ENCODE peak calls at places on chromosomes 6 and 20, in eight cellular contexts. One of them, this sample, is unnamed.

GRCh38 chr6:28005124-28005662 is 48.2 kb downstream of the OR2B6 start:
- DNase-seq in activated T-helper 2 cell treated with anti-CD3 and anti-CD28 coated beads, Interferon-gamma antibody, Interleukin-2, Interleukin-4, amounts not matched to agents 10 μg/mL and 5 μg/mL and 100 μg/mL, durations not matched to agents 14 hours and 24 hours and 36 hours: no peak
- DNase-seq in COR-L47: no peak
- DNase-seq in HFFc6: no peak
- DNase-seq in left ventricle myocardium inferior: no peak
- DNase-seq in mammary epithelial cell: no peak
- DNase-seq in iris pigment epithelial cell: no peak
- DNase-seq in ELF-1: no peak
- DNase-seq in this sample: no peak

GRCh38 chr6:21808551-21809181 is 215.1 kb downstream of the SOX4 start:
- DNase-seq in activated T-helper 2 cell treated with anti-CD3 and anti-CD28 coated beads, Interferon-gamma antibody, Interleukin-2, Interleukin-4, amounts not matched to agents 10 μg/mL and 5 μg/mL and 100 μg/mL, durations not matched to agents 14 hours and 24 hours and 36 hours: no peak
- DNase-seq in COR-L47: no peak
- DNase-seq in HFFc6: no peak
- DNase-seq in left ventricle myocardium inferior: no peak
- DNase-seq in mammary epithelial cell: peak
- DNase-seq in iris pigment epithelial cell: peak
- DNase-seq in ELF-1: no peak
- DNase-seq in this sample: no peak

GRCh38 chr6:41371992-41372525 is 36.7 kb downstream of the NCR2 start:
- DNase-seq in activated T-helper 2 cell treated with anti-CD3 and anti-CD28 coated beads, Interferon-gamma antibody, Interleukin-2, Interleukin-4, amounts not matched to agents 10 μg/mL and 5 μg/mL and 100 μg/mL, durations not matched to agents 14 hours and 24 hours and 36 hours: no peak
- DNase-seq in COR-L47: no peak
- DNase-seq in HFFc6: no peak
- DNase-seq in left ventricle myocardium inferior: no peak
- DNase-seq in mammary epithelial cell: no peak
- DNase-seq in iris pigment epithelial cell: peak
- DNase-seq in ELF-1: peak
- DNase-seq in this sample: peak

GRCh38 chr6:141610741-141611140 is 522.0 kb upstream of the GJE1 start:
- DNase-seq in activated T-helper 2 cell treated with anti-CD3 and anti-CD28 coated beads, Interferon-gamma antibody, Interleukin-2, Interleukin-4, amounts not matched to agents 10 μg/mL and 5 μg/mL and 100 μg/mL, durations not matched to agents 14 hours and 24 hours and 36 hours: no peak
- DNase-seq in COR-L47: no peak
- DNase-seq in HFFc6: no peak
- DNase-seq in left ventricle myocardium inferior: no peak
- DNase-seq in mammary epithelial cell: peak
- DNase-seq in iris pigment epithelial cell: peak
- DNase-seq in ELF-1: peak
- DNase-seq in this sample: peak

GRCh38 chr6:54768542-54768941 is 78.0 kb upstream of the FAM83B start:
- DNase-seq in activated T-helper 2 cell treated with anti-CD3 and anti-CD28 coated beads, Interferon-gamma antibody, Interleukin-2, Interleukin-4, amounts not matched to agents 10 μg/mL and 5 μg/mL and 100 μg/mL, durations not matched to agents 14 hours and 24 hours and 36 hours: no peak
- DNase-seq in COR-L47: no peak
- DNase-seq in HFFc6: no peak
- DNase-seq in left ventricle myocardium inferior: no peak
- DNase-seq in mammary epithelial cell: no peak
- DNase-seq in iris pigment epithelial cell: no peak
- DNase-seq in ELF-1: no peak
- DNase-seq in this sample: no peak

GRCh38 chr6:160041608-160042007 is 72.7 kb downstream of the IGF2R start:
- DNase-seq in activated T-helper 2 cell treated with anti-CD3 and anti-CD28 coated beads, Interferon-gamma antibody, Interleukin-2, Interleukin-4, amounts not matched to agents 10 μg/mL and 5 μg/mL and 100 μg/mL, durations not matched to agents 14 hours and 24 hours and 36 hours: no peak
- DNase-seq in COR-L47: no peak
- DNase-seq in HFFc6: peak
- DNase-seq in left ventricle myocardium inferior: peak
- DNase-seq in mammary epithelial cell: peak
- DNase-seq in iris pigment epithelial cell: peak
- DNase-seq in ELF-1: no peak
- DNase-seq in this sample: peak

GRCh38 chr6:113047932-113048331 is 700.8 kb downstream of the RFPL4B start:
- DNase-seq in activated T-helper 2 cell treated with anti-CD3 and anti-CD28 coated beads, Interferon-gamma antibody, Interleukin-2, Interleukin-4, amounts not matched to agents 10 μg/mL and 5 μg/mL and 100 μg/mL, durations not matched to agents 14 hours and 24 hours and 36 hours: no peak
- DNase-seq in COR-L47: no peak
- DNase-seq in HFFc6: peak
- DNase-seq in left ventricle myocardium inferior: no peak
- DNase-seq in mammary epithelial cell: no peak
- DNase-seq in iris pigment epithelial cell: peak
- DNase-seq in ELF-1: no peak
- DNase-seq in this sample: peak

GRCh38 chr6:35043381-35043780 is 97.8 kb downstream of the TCP11 start:
- DNase-seq in activated T-helper 2 cell treated with anti-CD3 and anti-CD28 coated beads, Interferon-gamma antibody, Interleukin-2, Interleukin-4, amounts not matched to agents 10 μg/mL and 5 μg/mL and 100 μg/mL, durations not matched to agents 14 hours and 24 hours and 36 hours: no peak
- DNase-seq in COR-L47: no peak
- DNase-seq in HFFc6: no peak
- DNase-seq in left ventricle myocardium inferior: no peak
- DNase-seq in mammary epithelial cell: no peak
- DNase-seq in iris pigment epithelial cell: no peak
- DNase-seq in ELF-1: no peak
- DNase-seq in this sample: no peak

GRCh38 chr6:33985947-33986346 is 159.9 kb downstream of the GRM4 start:
- DNase-seq in activated T-helper 2 cell treated with anti-CD3 and anti-CD28 coated beads, Interferon-gamma antibody, Interleukin-2, Interleukin-4, amounts not matched to agents 10 μg/mL and 5 μg/mL and 100 μg/mL, durations not matched to agents 14 hours and 24 hours and 36 hours: no peak
- DNase-seq in COR-L47: no peak
- DNase-seq in HFFc6: no peak
- DNase-seq in left ventricle myocardium inferior: no peak
- DNase-seq in mammary epithelial cell: no peak
- DNase-seq in iris pigment epithelial cell: no peak
- DNase-seq in ELF-1: no peak
- DNase-seq in this sample: no peak

GRCh38 chr6:95231416-95231815 is 345.9 kb upstream of the MANEA start:
- DNase-seq in activated T-helper 2 cell treated with anti-CD3 and anti-CD28 coated beads, Interferon-gamma antibody, Interleukin-2, Interleukin-4, amounts not matched to agents 10 μg/mL and 5 μg/mL and 100 μg/mL, durations not matched to agents 14 hours and 24 hours and 36 hours: no peak
- DNase-seq in COR-L47: no peak
- DNase-seq in HFFc6: no peak
- DNase-seq in left ventricle myocardium inferior: no peak
- DNase-seq in mammary epithelial cell: no peak
- DNase-seq in iris pigment epithelial cell: peak
- DNase-seq in ELF-1: no peak
- DNase-seq in this sample: no peak

GRCh38 chr20:35318502-35319157 is 26.4 kb upstream of the FAM83C start:
- DNase-seq in activated T-helper 2 cell treated with anti-CD3 and anti-CD28 coated beads, Interferon-gamma antibody, Interleukin-2, Interleukin-4, amounts not matched to agents 10 μg/mL and 5 μg/mL and 100 μg/mL, durations not matched to agents 14 hours and 24 hours and 36 hours: no peak
- DNase-seq in COR-L47: no peak
- DNase-seq in HFFc6: peak
- DNase-seq in left ventricle myocardium inferior: no peak
- DNase-seq in mammary epithelial cell: peak
- DNase-seq in iris pigment epithelial cell: peak
- DNase-seq in ELF-1: peak
- DNase-seq in this sample: peak

GRCh38 chr6:53862517-53863457 is 68.0 kb downstream of the LRRC1 start:
- DNase-seq in activated T-helper 2 cell treated with anti-CD3 and anti-CD28 coated beads, Interferon-gamma antibody, Interleukin-2, Interleukin-4, amounts not matched to agents 10 μg/mL and 5 μg/mL and 100 μg/mL, durations not matched to agents 14 hours and 24 hours and 36 hours: no peak
- DNase-seq in COR-L47: no peak
- DNase-seq in HFFc6: peak
- DNase-seq in left ventricle myocardium inferior: no peak
- DNase-seq in mammary epithelial cell: peak
- DNase-seq in iris pigment epithelial cell: peak
- DNase-seq in ELF-1: no peak
- DNase-seq in this sample: peak

GRCh38 chr6:139296927-139297326 is 5.1 kb upstream of the TXLNB start:
- DNase-seq in activated T-helper 2 cell treated with anti-CD3 and anti-CD28 coated beads, Interferon-gamma antibody, Interleukin-2, Interleukin-4, amounts not matched to agents 10 μg/mL and 5 μg/mL and 100 μg/mL, durations not matched to agents 14 hours and 24 hours and 36 hours: no peak
- DNase-seq in COR-L47: no peak
- DNase-seq in HFFc6: peak
- DNase-seq in left ventricle myocardium inferior: no peak
- DNase-seq in mammary epithelial cell: peak
- DNase-seq in iris pigment epithelial cell: peak
- DNase-seq in ELF-1: no peak
- DNase-seq in this sample: peak

GRCh38 chr6:46746691-46747090 is at the start of gene ANKRD66:
- DNase-seq in activated T-helper 2 cell treated with anti-CD3 and anti-CD28 coated beads, Interferon-gamma antibody, Interleukin-2, Interleukin-4, amounts not matched to agents 10 μg/mL and 5 μg/mL and 100 μg/mL, durations not matched to agents 14 hours and 24 hours and 36 hours: no peak
- DNase-seq in COR-L47: no peak
- DNase-seq in HFFc6: no peak
- DNase-seq in left ventricle myocardium inferior: no peak
- DNase-seq in mammary epithelial cell: peak
- DNase-seq in iris pigment epithelial cell: no peak
- DNase-seq in ELF-1: no peak
- DNase-seq in this sample: no peak

GRCh38 chr6:11575408-11576033 is 38.0 kb downstream of the TMEM170B start:
- DNase-seq in activated T-helper 2 cell treated with anti-CD3 and anti-CD28 coated beads, Interferon-gamma antibody, Interleukin-2, Interleukin-4, amounts not matched to agents 10 μg/mL and 5 μg/mL and 100 μg/mL, durations not matched to agents 14 hours and 24 hours and 36 hours: peak
- DNase-seq in COR-L47: peak
- DNase-seq in HFFc6: peak
- DNase-seq in left ventricle myocardium inferior: no peak
- DNase-seq in mammary epithelial cell: peak
- DNase-seq in iris pigment epithelial cell: peak
- DNase-seq in ELF-1: peak
- DNase-seq in this sample: peak

GRCh38 chr6:26221186-26221585 is 134.0 kb downstream of the HFE start:
- DNase-seq in activated T-helper 2 cell treated with anti-CD3 and anti-CD28 coated beads, Interferon-gamma antibody, Interleukin-2, Interleukin-4, amounts not matched to agents 10 μg/mL and 5 μg/mL and 100 μg/mL, durations not matched to agents 14 hours and 24 hours and 36 hours: no peak
- DNase-seq in COR-L47: no peak
- DNase-seq in HFFc6: no peak
- DNase-seq in left ventricle myocardium inferior: no peak
- DNase-seq in mammary epithelial cell: no peak
- DNase-seq in iris pigment epithelial cell: no peak
- DNase-seq in ELF-1: no peak
- DNase-seq in this sample: no peak

GRCh38 chr6:166423051-166423745 is 40.5 kb upstream of the MPC1 start:
- DNase-seq in activated T-helper 2 cell treated with anti-CD3 and anti-CD28 coated beads, Interferon-gamma antibody, Interleukin-2, Interleukin-4, amounts not matched to agents 10 μg/mL and 5 μg/mL and 100 μg/mL, durations not matched to agents 14 hours and 24 hours and 36 hours: no peak
- DNase-seq in COR-L47: no peak
- DNase-seq in HFFc6: no peak
- DNase-seq in left ventricle myocardium inferior: no peak
- DNase-seq in mammary epithelial cell: no peak
- DNase-seq in iris pigment epithelial cell: no peak
- DNase-seq in ELF-1: no peak
- DNase-seq in this sample: no peak

GRCh38 chr20:25394276-25394675 is 3.6 kb upstream of the ABHD12 start:
- DNase-seq in activated T-helper 2 cell treated with anti-CD3 and anti-CD28 coated beads, Interferon-gamma antibody, Interleukin-2, Interleukin-4, amounts not matched to agents 10 μg/mL and 5 μg/mL and 100 μg/mL, durations not matched to agents 14 hours and 24 hours and 36 hours: no peak
- DNase-seq in COR-L47: no peak
- DNase-seq in HFFc6: no peak
- DNase-seq in left ventricle myocardium inferior: no peak
- DNase-seq in mammary epithelial cell: no peak
- DNase-seq in iris pigment epithelial cell: no peak
- DNase-seq in ELF-1: no peak
- DNase-seq in this sample: no peak

GRCh38 chr20:34249291-34249690 is 8.1 kb downstream of the ASIP start:
- DNase-seq in activated T-helper 2 cell treated with anti-CD3 and anti-CD28 coated beads, Interferon-gamma antibody, Interleukin-2, Interleukin-4, amounts not matched to agents 10 μg/mL and 5 μg/mL and 100 μg/mL, durations not matched to agents 14 hours and 24 hours and 36 hours: no peak
- DNase-seq in COR-L47: no peak
- DNase-seq in HFFc6: no peak
- DNase-seq in left ventricle myocardium inferior: no peak
- DNase-seq in mammary epithelial cell: no peak
- DNase-seq in iris pigment epithelial cell: peak
- DNase-seq in ELF-1: no peak
- DNase-seq in this sample: no peak

GRCh38 chr6:77474286-77474956 is 11.1 kb upstream of the HTR1B start:
- DNase-seq in activated T-helper 2 cell treated with anti-CD3 and anti-CD28 coated beads, Interferon-gamma antibody, Interleukin-2, Interleukin-4, amounts not matched to agents 10 μg/mL and 5 μg/mL and 100 μg/mL, durations not matched to agents 14 hours and 24 hours and 36 hours: no peak
- DNase-seq in COR-L47: no peak
- DNase-seq in HFFc6: no peak
- DNase-seq in left ventricle myocardium inferior: no peak
- DNase-seq in mammary epithelial cell: no peak
- DNase-seq in iris pigment epithelial cell: no peak
- DNase-seq in ELF-1: no peak
- DNase-seq in this sample: peak

GRCh38 chr20:2149507-2149906 is 47.9 kb downstream of the STK35 start:
- DNase-seq in activated T-helper 2 cell treated with anti-CD3 and anti-CD28 coated beads, Interferon-gamma antibody, Interleukin-2, Interleukin-4, amounts not matched to agents 10 μg/mL and 5 μg/mL and 100 μg/mL, durations not matched to agents 14 hours and 24 hours and 36 hours: no peak
- DNase-seq in COR-L47: no peak
- DNase-seq in HFFc6: peak
- DNase-seq in left ventricle myocardium inferior: no peak
- DNase-seq in mammary epithelial cell: no peak
- DNase-seq in iris pigment epithelial cell: peak
- DNase-seq in ELF-1: no peak
- DNase-seq in this sample: peak

GRCh38 chr20:63877755-63878470 is 12.8 kb downstream of the TPD52L2 start:
- DNase-seq in activated T-helper 2 cell treated with anti-CD3 and anti-CD28 coated beads, Interferon-gamma antibody, Interleukin-2, Interleukin-4, amounts not matched to agents 10 μg/mL and 5 μg/mL and 100 μg/mL, durations not matched to agents 14 hours and 24 hours and 36 hours: no peak
- DNase-seq in COR-L47: no peak
- DNase-seq in HFFc6: no peak
- DNase-seq in left ventricle myocardium inferior: no peak
- DNase-seq in mammary epithelial cell: no peak
- DNase-seq in iris pigment epithelial cell: no peak
- DNase-seq in ELF-1: no peak
- DNase-seq in this sample: no peak

GRCh38 chr6:130676077-130676772 is 151.0 kb upstream of the SMLR1 start:
- DNase-seq in activated T-helper 2 cell treated with anti-CD3 and anti-CD28 coated beads, Interferon-gamma antibody, Interleukin-2, Interleukin-4, amounts not matched to agents 10 μg/mL and 5 μg/mL and 100 μg/mL, durations not matched to agents 14 hours and 24 hours and 36 hours: no peak
- DNase-seq in COR-L47: peak
- DNase-seq in HFFc6: peak
- DNase-seq in left ventricle myocardium inferior: no peak
- DNase-seq in mammary epithelial cell: no peak
- DNase-seq in iris pigment epithelial cell: peak
- DNase-seq in ELF-1: peak
- DNase-seq in this sample: no peak

GRCh38 chr6:31128093-31128676 is 7.9 kb upstream of the CDSN start:
- DNase-seq in activated T-helper 2 cell treated with anti-CD3 and anti-CD28 coated beads, Interferon-gamma antibody, Interleukin-2, Interleukin-4, amounts not matched to agents 10 μg/mL and 5 μg/mL and 100 μg/mL, durations not matched to agents 14 hours and 24 hours and 36 hours: peak
- DNase-seq in COR-L47: peak
- DNase-seq in HFFc6: no peak
- DNase-seq in left ventricle myocardium inferior: peak
- DNase-seq in mammary epithelial cell: peak
- DNase-seq in iris pigment epithelial cell: peak
- DNase-seq in ELF-1: peak
- DNase-seq in this sample: peak

GRCh38 chr6:30883743-30884520 is at the start of gene DDR1:
- DNase-seq in activated T-helper 2 cell treated with anti-CD3 and anti-CD28 coated beads, Interferon-gamma antibody, Interleukin-2, Interleukin-4, amounts not matched to agents 10 μg/mL and 5 μg/mL and 100 μg/mL, durations not matched to agents 14 hours and 24 hours and 36 hours: no peak
- DNase-seq in COR-L47: peak
- DNase-seq in HFFc6: peak
- DNase-seq in left ventricle myocardium inferior: peak
- DNase-seq in mammary epithelial cell: peak
- DNase-seq in iris pigment epithelial cell: peak
- DNase-seq in ELF-1: peak
- DNase-seq in this sample: peak

GRCh38 chr6:61940919-61941318 is 345.1 kb downstream of the KHDRBS2 start:
- DNase-seq in activated T-helper 2 cell treated with anti-CD3 and anti-CD28 coated beads, Interferon-gamma antibody, Interleukin-2, Interleukin-4, amounts not matched to agents 10 μg/mL and 5 μg/mL and 100 μg/mL, durations not matched to agents 14 hours and 24 hours and 36 hours: no peak
- DNase-seq in COR-L47: no peak
- DNase-seq in HFFc6: no peak
- DNase-seq in left ventricle myocardium inferior: no peak
- DNase-seq in mammary epithelial cell: no peak
- DNase-seq in iris pigment epithelial cell: no peak
- DNase-seq in ELF-1: no peak
- DNase-seq in this sample: no peak

GRCh38 chr6:5367510-5367909 is 106.2 kb downstream of the FARS2 start:
- DNase-seq in activated T-helper 2 cell treated with anti-CD3 and anti-CD28 coated beads, Interferon-gamma antibody, Interleukin-2, Interleukin-4, amounts not matched to agents 10 μg/mL and 5 μg/mL and 100 μg/mL, durations not matched to agents 14 hours and 24 hours and 36 hours: no peak
- DNase-seq in COR-L47: no peak
- DNase-seq in HFFc6: no peak
- DNase-seq in left ventricle myocardium inferior: no peak
- DNase-seq in mammary epithelial cell: peak
- DNase-seq in iris pigment epithelial cell: no peak
- DNase-seq in ELF-1: no peak
- DNase-seq in this sample: no peak

GRCh38 chr20:58393299-58393698 is 4.3 kb downstream of the VAPB start:
- DNase-seq in activated T-helper 2 cell treated with anti-CD3 and anti-CD28 coated beads, Interferon-gamma antibody, Interleukin-2, Interleukin-4, amounts not matched to agents 10 μg/mL and 5 μg/mL and 100 μg/mL, durations not matched to agents 14 hours and 24 hours and 36 hours: no peak
- DNase-seq in COR-L47: no peak
- DNase-seq in HFFc6: peak
- DNase-seq in left ventricle myocardium inferior: no peak
- DNase-seq in mammary epithelial cell: no peak
- DNase-seq in iris pigment epithelial cell: peak
- DNase-seq in ELF-1: no peak
- DNase-seq in this sample: peak

GRCh38 chr20:17676942-17677341 is 5.1 kb downstream of the RRBP1 start:
- DNase-seq in activated T-helper 2 cell treated with anti-CD3 and anti-CD28 coated beads, Interferon-gamma antibody, Interleukin-2, Interleukin-4, amounts not matched to agents 10 μg/mL and 5 μg/mL and 100 μg/mL, durations not matched to agents 14 hours and 24 hours and 36 hours: no peak
- DNase-seq in COR-L47: no peak
- DNase-seq in HFFc6: no peak
- DNase-seq in left ventricle myocardium inferior: no peak
- DNase-seq in mammary epithelial cell: no peak
- DNase-seq in iris pigment epithelial cell: peak
- DNase-seq in ELF-1: no peak
- DNase-seq in this sample: peak

GRCh38 chr6:138229663-138230194 is 11.4 kb upstream of the PBOV1 start:
- DNase-seq in activated T-helper 2 cell treated with anti-CD3 and anti-CD28 coated beads, Interferon-gamma antibody, Interleukin-2, Interleukin-4, amounts not matched to agents 10 μg/mL and 5 μg/mL and 100 μg/mL, durations not matched to agents 14 hours and 24 hours and 36 hours: no peak
- DNase-seq in COR-L47: no peak
- DNase-seq in HFFc6: no peak
- DNase-seq in left ventricle myocardium inferior: no peak
- DNase-seq in mammary epithelial cell: no peak
- DNase-seq in iris pigment epithelial cell: no peak
- DNase-seq in ELF-1: no peak
- DNase-seq in this sample: no peak

GRCh38 chr6:144151010-144151727 is 852 bp downstream of the STX11 start:
- DNase-seq in activated T-helper 2 cell treated with anti-CD3 and anti-CD28 coated beads, Interferon-gamma antibody, Interleukin-2, Interleukin-4, amounts not matched to agents 10 μg/mL and 5 μg/mL and 100 μg/mL, durations not matched to agents 14 hours and 24 hours and 36 hours: peak
- DNase-seq in COR-L47: no peak
- DNase-seq in HFFc6: no peak
- DNase-seq in left ventricle myocardium inferior: no peak
- DNase-seq in mammary epithelial cell: peak
- DNase-seq in iris pigment epithelial cell: no peak
- DNase-seq in ELF-1: peak
- DNase-seq in this sample: peak

GRCh38 chr6:66897576-66897975 is 1190.5 kb upstream of the EYS start:
- DNase-seq in activated T-helper 2 cell treated with anti-CD3 and anti-CD28 coated beads, Interferon-gamma antibody, Interleukin-2, Interleukin-4, amounts not matched to agents 10 μg/mL and 5 μg/mL and 100 μg/mL, durations not matched to agents 14 hours and 24 hours and 36 hours: no peak
- DNase-seq in COR-L47: peak
- DNase-seq in HFFc6: no peak
- DNase-seq in left ventricle myocardium inferior: no peak
- DNase-seq in mammary epithelial cell: peak
- DNase-seq in iris pigment epithelial cell: peak
- DNase-seq in ELF-1: no peak
- DNase-seq in this sample: no peak

GRCh38 chr20:37341632-37342031 is 4.3 kb upstream of the SRC start:
- DNase-seq in activated T-helper 2 cell treated with anti-CD3 and anti-CD28 coated beads, Interferon-gamma antibody, Interleukin-2, Interleukin-4, amounts not matched to agents 10 μg/mL and 5 μg/mL and 100 μg/mL, durations not matched to agents 14 hours and 24 hours and 36 hours: no peak
- DNase-seq in COR-L47: no peak
- DNase-seq in HFFc6: no peak
- DNase-seq in left ventricle myocardium inferior: no peak
- DNase-seq in mammary epithelial cell: no peak
- DNase-seq in iris pigment epithelial cell: no peak
- DNase-seq in ELF-1: no peak
- DNase-seq in this sample: no peak

GRCh38 chr6:155364844-155365437 is 50.7 kb upstream of the TFB1M start:
- DNase-seq in activated T-helper 2 cell treated with anti-CD3 and anti-CD28 coated beads, Interferon-gamma antibody, Interleukin-2, Interleukin-4, amounts not matched to agents 10 μg/mL and 5 μg/mL and 100 μg/mL, durations not matched to agents 14 hours and 24 hours and 36 hours: no peak
- DNase-seq in COR-L47: no peak
- DNase-seq in HFFc6: no peak
- DNase-seq in left ventricle myocardium inferior: no peak
- DNase-seq in mammary epithelial cell: no peak
- DNase-seq in iris pigment epithelial cell: no peak
- DNase-seq in ELF-1: no peak
- DNase-seq in this sample: no peak